ENCODE peak calls at places on chromosomes 1 and 21, in nine cellular contexts. R, X, M, Q, O, L, K, A and Z are unnamed samples.

GRCh38 chr1:21436488-21437340 is 3.2 kb upstream of the NBPF3 start:
- DNase-seq in R (no peak), X (no peak), M (peak; percentile 23), Q (peak; percentile 62), O (peak; percentile 45), L (no peak), K (no peak), A (peak; percentile 72), Z (no peak)

GRCh38 chr1:29912413-29912812 is 676.1 kb downstream of the PTPRU start:
- DNase-seq in R (no peak), X (no peak), M (peak; percentile 25), Q (no peak), O (no peak), L (no peak), K (no peak), A (no peak), Z (no peak)

GRCh38 chr1:230308039-230308438 is 118.1 kb downstream of the PGBD5 start:
- DNase-seq in R (no peak), X (peak; percentile 75), M (peak; percentile 73), Q (no peak), O (peak; percentile 90), L (peak; percentile 69), K (no peak), A (no peak), Z (no peak)

GRCh38 chr1:1072849-1073742 is 1.0 kb downstream of the RNF223 start:
- DNase-seq in R (no peak), X (no peak), M (no peak), Q (no peak), O (no peak), L (no peak), K (no peak), A (no peak), Z (no peak)

GRCh38 chr1:154955039-154955717 is 721 bp downstream of the PBXIP1 start:
- DNase-seq in R (peak; percentile 48), X (no peak), M (peak; percentile 61), Q (peak; percentile 90), O (peak; percentile 82), L (no peak), K (peak; percentile 84), A (peak; percentile 49), Z (peak; percentile 81)

GRCh38 chr1:34871443-34872132 is 12.0 kb upstream of the SMIM12 start:
- DNase-seq in R (no peak), X (no peak), M (no peak), Q (no peak), O (no peak), L (no peak), K (no peak), A (no peak), Z (no peak)

GRCh38 chr1:160373696-160374095 is 6.8 kb downstream of the NHLH1 start:
- DNase-seq in R (no peak), X (no peak), M (peak; percentile 32), Q (peak; percentile 0), O (no peak), L (no peak), K (no peak), A (no peak), Z (no peak)

GRCh38 chr1:39933956-39934941 is 20.7 kb upstream of the MFSD2A start:
- DNase-seq in R (peak; percentile 80), X (peak; percentile 48), M (peak; percentile 100), Q (no peak), O (peak; percentile 88), L (peak; percentile 57), K (no peak), A (no peak), Z (no peak)

GRCh38 chr1:186289943-186290560 is 85.0 kb downstream of the TPR start:
- DNase-seq in R (no peak), X (no peak), M (no peak), Q (no peak), O (no peak), L (no peak), K (no peak), A (no peak), Z (no peak)

GRCh38 chr1:180925471-180926051 is 12.9 kb downstream of the KIAA1614 start:
- DNase-seq in R (peak; percentile 55), X (no peak), M (no peak), Q (peak; percentile 75), O (no peak), L (no peak), K (no peak), A (no peak), Z (no peak)

GRCh38 chr1:231420299-231420958 is 1.7 kb downstream of the EGLN1 start:
- DNase-seq in R (no peak), X (no peak), M (peak; percentile 38), Q (peak; percentile 27), O (no peak), L (no peak), K (no peak), A (no peak), Z (no peak)

GRCh38 chr1:155648207-155649147 is 38.5 kb downstream of the MSTO1 start:
- DNase-seq in R (peak; percentile 55), X (peak; percentile 85), M (peak; percentile 87), Q (peak; percentile 78), O (no peak), L (no peak), K (no peak), A (no peak), Z (no peak)

GRCh38 chr1:224054611-224055010 is 59.3 kb upstream of the FBXO28 start:
- DNase-seq in R (no peak), X (no peak), M (peak; percentile 60), Q (no peak), O (no peak), L (no peak), K (no peak), A (no peak), Z (no peak)

DNA sequence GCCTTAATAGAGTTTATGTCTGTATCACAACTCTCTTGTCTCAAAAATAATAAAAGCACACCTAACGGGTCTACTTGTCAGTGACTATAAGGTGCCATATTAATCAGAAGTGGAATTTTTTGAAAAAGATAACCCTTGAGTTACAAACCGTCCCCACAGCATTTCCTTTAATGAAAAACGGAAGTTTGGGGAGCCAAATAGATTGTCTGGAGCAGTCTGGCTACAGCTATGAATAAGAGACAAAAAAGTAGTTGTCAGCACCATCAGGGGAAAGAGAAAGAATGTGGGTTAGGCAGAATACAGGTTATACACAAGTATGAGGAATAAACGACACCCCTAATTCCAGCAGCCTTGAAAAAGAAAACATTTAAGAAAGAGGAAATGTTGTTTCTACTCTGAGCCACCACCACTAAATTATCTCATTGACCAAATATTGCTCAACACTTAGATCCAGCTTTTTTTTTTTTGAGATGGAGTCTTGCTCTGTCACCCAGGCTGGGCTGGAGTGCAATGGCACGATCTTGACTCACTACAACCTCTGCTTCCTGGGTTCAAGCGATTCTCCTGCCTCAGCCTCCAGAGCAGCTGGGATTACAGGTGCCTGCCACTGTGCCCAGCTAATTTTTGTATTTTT is 29.4 kb upstream of the USP24 start:
- DNase-seq in R (no peak), X (no peak), M (peak; percentile 51), Q (no peak), O (no peak), L (no peak), K (no peak), A (no peak), Z (no peak)
- TF ChIP-seq CTCF in R (no peak), X (no peak), M (no peak), Q (no peak), O (no peak), L (no peak), K (no peak), A (no peak), Z (no peak)

GRCh38 chr1:36097693-36098585 is 9.2 kb downstream of the ADPRS start:
- DNase-seq in R (no peak), X (no peak), M (no peak), Q (no peak), O (no peak), L (no peak), K (no peak), A (no peak), Z (no peak)

GRCh38 chr1:36098650-36099365 is 10.1 kb downstream of the ADPRS start:
- DNase-seq in R (no peak), X (no peak), M (no peak), Q (no peak), O (no peak), L (no peak), K (no peak), A (no peak), Z (no peak)

GRCh38 chr1:36095760-36096405 is 7.2 kb downstream of the ADPRS start:
- DNase-seq in R (no peak), X (no peak), M (peak; percentile 24), Q (no peak), O (no peak), L (no peak), K (no peak), A (no peak), Z (no peak)

GRCh38 chr1:36094621-36095061 is 5.9 kb downstream of the ADPRS start:
- DNase-seq in R (no peak), X (no peak), M (peak; percentile 86), Q (no peak), O (no peak), L (no peak), K (no peak), A (no peak), Z (no peak)

DNA sequence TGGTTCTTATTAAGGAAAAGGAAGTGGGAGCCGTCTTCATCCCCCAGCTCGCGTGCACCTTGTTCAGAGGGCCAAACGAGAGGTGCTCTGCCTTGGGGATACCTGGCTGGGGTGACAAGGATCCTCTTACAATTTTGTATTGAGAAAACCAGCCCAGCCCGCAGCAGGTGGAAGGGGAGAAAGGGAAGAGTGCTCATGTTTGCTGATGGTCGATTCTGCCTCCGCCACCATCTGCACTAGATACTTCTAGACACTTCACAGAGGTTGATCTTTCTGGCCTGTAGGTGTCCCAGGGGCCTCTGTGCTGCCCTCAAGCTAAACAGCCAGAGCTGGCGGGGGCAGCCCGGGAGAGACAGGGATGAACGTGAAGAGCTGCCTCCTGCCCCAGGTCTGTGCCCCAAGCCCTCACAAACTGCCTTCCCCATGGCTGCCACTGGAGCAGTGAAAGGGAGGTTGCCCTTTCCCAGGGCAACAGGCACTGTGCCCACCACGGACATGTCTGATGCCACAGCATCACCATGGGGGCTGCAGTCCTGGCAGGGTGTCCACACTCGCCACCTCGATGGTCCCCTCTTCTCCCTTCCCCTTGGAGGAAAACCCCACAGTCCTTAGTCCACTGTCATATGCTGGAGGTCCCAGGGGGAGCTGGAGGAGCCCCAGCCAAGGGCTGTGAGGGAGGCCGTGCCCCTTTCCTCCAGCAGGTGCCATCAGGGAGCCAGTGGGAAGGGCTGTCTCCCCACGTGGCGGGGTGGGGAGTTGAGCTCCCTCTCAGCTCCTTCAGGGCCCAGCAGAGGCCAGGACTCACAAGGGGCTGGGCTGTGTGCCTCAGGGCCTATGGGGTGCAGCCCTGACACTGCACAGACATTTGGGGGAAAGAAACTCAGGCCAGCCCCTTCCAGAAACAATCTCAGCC is 8.1 kb downstream of the ADPRS start:
- DNase-seq in R (peak; percentile 34), X (no peak), M (peak; percentile 53), Q (peak; percentile 66), O (no peak), L (no peak), K (no peak), A (peak; percentile 71), Z (no peak)
- TF ChIP-seq CTCF in R (peak; percentile 20), X (no peak), M (peak; percentile 18), Q (peak; percentile 36), O (no peak), L (no peak), K (no peak), A (no peak), Z (no peak)

GRCh38 chr21:44868707-44869106 is 4.8 kb downstream of the PTTG1IP start:
- DNase-seq in R (no peak), X (no peak), M (no peak), Q (no peak), O (no peak), L (no peak), K (no peak), A (no peak), Z (no peak)
- TF ChIP-seq CTCF in R (no peak), X (no peak), M (no peak), Q (no peak), O (no peak), L (no peak), K (no peak), A (no peak), Z (no peak)

GRCh38 chr1:103953386-103953785 is 203.7 kb downstream of the AMY1C start:
- DNase-seq in R (no peak), X (no peak), M (no peak), Q (no peak), O (no peak), L (no peak), K (no peak), A (no peak), Z (no peak)
- TF ChIP-seq CTCF in R (no peak), X (no peak), M (no peak), Q (no peak), O (no peak), L (peak; percentile 28), K (no peak), A (no peak), Z (no peak)